ENCODE peak calls at places on chromosomes 6 and 20, in seven cellular contexts. Q is prostate gland, A is NT2/D1, O is lower lobe of right lung, W is A673, I is HepG2, X is neuronal stem cell. U is an unnamed sample. For H3K9me3, the result is how much of the 10 kb centered on the place peaks cover.

GRCh38 chr6:142071981-142072380 is 60.7 kb upstream of the GJE1 start:
- DNase-seq in O (no peak), X (no peak), W (peak), A (no peak), Q (no peak), I (peak), U (no peak)

GRCh38 chr6:109927052-109927451 is 51.1 kb upstream of the GPR6 start:
- DNase-seq in A (no peak), X (no peak), I (no peak), O (no peak), W (no peak), Q (no peak), U (no peak)

GRCh38 chr6:94052754-94053153 is 633.4 kb upstream of the EPHA7 start:
- DNase-seq in W (peak), Q (no peak), X (no peak), A (no peak), O (no peak), I (no peak), U (no peak)

GRCh38 chr20:52847029-52847660 is 125.0 kb upstream of the TSHZ2 start:
- DNase-seq in X (no peak), O (no peak), A (no peak), W (no peak), Q (no peak), I (no peak), U (no peak)

GRCh38 chr6:3884007-3884745 is 35.0 kb downstream of the FAM50B start:
- DNase-seq in W (peak), X (no peak), A (no peak), Q (no peak), I (no peak), O (no peak), U (no peak)

GRCh38 chr6:147675281-147675680 is 166.8 kb downstream of the SAMD5 start:
- DNase-seq in A (no peak), X (no peak), W (no peak), Q (no peak), I (no peak), O (no peak), U (no peak)

GRCh38 chr6:111730835-111731234 is 125.2 kb upstream of the TRAF3IP2 start:
- DNase-seq in Q (no peak), A (no peak), O (no peak), I (no peak), X (peak), W (no peak), U (peak)

GRCh38 chr6:156794963-156795362 is 17.8 kb downstream of the ARID1B start:
- DNase-seq in A (no peak), O (no peak), I (no peak), Q (no peak), X (no peak), W (no peak), U (no peak)

GRCh38 chr6:37971711-37972410 is 152.3 kb downstream of the ZFAND3 start:
- DNase-seq in A (no peak), I (no peak), O (no peak), Q (no peak), X (no peak), W (peak), U (no peak)

GRCh38 chr6:68108243-68108835 is 526.7 kb upstream of the ADGRB3 start:
- DNase-seq in I (no peak), Q (no peak), W (peak), A (no peak), O (no peak), X (no peak), U (no peak)

GRCh38 chr20:4812641-4813075 is 90.9 kb downstream of the PRND start:
- DNase-seq in O (no peak), A (no peak), X (no peak), W (no peak), I (no peak), Q (no peak), U (no peak)

GRCh38 chr6:151130329-151130728 is 109.4 kb upstream of the AKAP12 start:
- DNase-seq in Q (no peak), O (no peak), I (no peak), X (no peak), A (no peak), W (no peak), U (no peak)

GRCh38 chr20:2800590-2801458 is at the start of gene CPXM1:
- DNase-seq in X (peak), A (peak), I (peak), O (no peak), W (no peak), Q (no peak), U (peak)
- H3K4me3 ChIP-seq in X (peak), A (peak), I (peak), O (peak), W (peak), Q (peak), U (no peak)

DNA sequence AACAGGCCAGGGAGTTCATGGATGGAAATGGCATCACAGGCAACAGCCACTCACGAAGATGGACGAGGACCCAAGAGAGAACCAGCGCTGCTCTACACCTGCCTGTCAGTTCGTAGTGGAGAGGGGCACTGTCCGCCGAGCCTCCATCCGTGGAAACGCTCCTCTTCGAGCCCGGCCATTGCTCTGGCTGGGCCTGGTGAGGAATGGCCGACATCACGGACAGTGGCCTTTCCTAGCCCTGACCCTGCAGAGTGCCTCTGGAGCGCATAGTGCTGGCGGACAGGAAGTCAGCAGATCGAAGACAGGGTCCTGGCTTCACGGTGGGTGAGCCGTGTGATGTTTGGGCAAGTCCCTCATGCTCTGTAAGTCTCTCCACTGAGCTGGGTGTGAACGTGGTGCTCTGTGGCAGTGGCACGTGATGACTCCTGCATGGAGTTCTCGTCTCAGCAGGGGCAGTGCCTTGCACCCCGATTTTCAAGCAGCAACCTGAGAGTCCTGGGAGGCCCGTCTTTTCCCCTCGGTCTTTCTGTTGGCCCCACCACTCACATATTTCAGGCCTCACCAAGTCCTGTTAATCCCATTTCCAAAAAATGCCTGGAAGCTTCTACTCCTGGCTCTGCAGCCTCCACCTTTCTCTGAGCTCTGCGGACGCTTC is 214.4 kb downstream of the ERMARD start:
- DNase-seq in A (no peak), Q (no peak), X (no peak), I (no peak), W (no peak), O (no peak), U (no peak)
- H3K9me3 ChIP-seq in A (under half), Q (under half), X (under half), I (under half), W (under half), O (under half), U (under half)

GRCh38 chr6:27294409-27294808 is 17.7 kb downstream of the POM121L2 start:
- DNase-seq in Q (no peak), W (no peak), I (no peak), O (no peak), X (no peak), A (no peak), U (no peak)
- H3K4me3 ChIP-seq in Q (no peak), W (no peak), I (peak), O (no peak), X (no peak), A (no peak), U (no peak)

GRCh38 chr6:19270616-19271015 is 566.6 kb upstream of the ID4 start:
- DNase-seq in W (no peak), Q (no peak), I (no peak), A (no peak), O (no peak), X (no peak), U (no peak)
- H3K9me3 ChIP-seq in W (under half), Q (under half), I (half or more), A (under half), O (under half), X (under half), U (under half)

GRCh38 chr6:35312076-35312762 is 14.6 kb downstream of the DEF6 start:
- DNase-seq in X (no peak), O (no peak), W (no peak), Q (no peak), A (no peak), I (no peak), U (no peak)

GRCh38 chr6:35312763-35313125 is 15.1 kb downstream of the DEF6 start:
- DNase-seq in I (no peak), X (no peak), Q (no peak), W (no peak), A (no peak), O (no peak), U (no peak)

GRCh38 chr6:35310265-35310831 is 12.7 kb downstream of the DEF6 start:
- DNase-seq in I (no peak), X (no peak), W (no peak), A (no peak), Q (no peak), O (no peak), U (no peak)

GRCh38 chr6:35309611-35310264 is 12.1 kb downstream of the DEF6 start:
- DNase-seq in O (no peak), I (no peak), A (no peak), Q (no peak), X (no peak), W (no peak), U (no peak)

GRCh38 chr6:35311390-35312075 is 13.9 kb downstream of the DEF6 start:
- DNase-seq in Q (no peak), W (no peak), O (no peak), X (no peak), I (no peak), A (no peak), U (no peak)
- H3K4me3 ChIP-seq in Q (no peak), W (no peak), O (no peak), X (no peak), I (no peak), A (no peak), U (no peak)

GRCh38 chr20:59662161-59662560 is 57.8 kb downstream of the PHACTR3 start:
- DNase-seq in X (no peak), I (no peak), O (no peak), W (no peak), Q (no peak), A (no peak), U (no peak)
- H3K9me3 ChIP-seq in X (under half), I (under half), O (under half), W (under half), Q (under half), A (under half), U (under half)

GRCh38 chr6:1039191-1039590 is 272.7 kb upstream of the FOXQ1 start:
- DNase-seq in X (no peak), A (no peak), Q (peak), O (no peak), W (no peak), I (no peak), U (no peak)
- H3K4me3 ChIP-seq in X (peak), A (no peak), Q (no peak), O (no peak), W (no peak), I (no peak), U (no peak)

GRCh38 chr20:29740951-29741593 is 1516.4 kb upstream of the DEFB115 start:
- DNase-seq in X (no peak), I (no peak), Q (no peak), W (no peak), A (no peak), O (no peak), U (no peak)
- H3K9me3 ChIP-seq in X (under half), I (half or more), Q (under half), W (under half), A (under half), O (under half), U (under half)

GRCh38 chr6:32224696-32225095 is 829 bp upstream of the NOTCH4 start:
- DNase-seq in W (no peak), O (no peak), A (no peak), X (no peak), Q (no peak), I (no peak), U (no peak)

GRCh38 chr6:32222333-32223230 is 1.3 kb downstream of the NOTCH4 start:
- DNase-seq in O (no peak), I (no peak), X (no peak), W (no peak), Q (peak), A (no peak), U (no peak)

GRCh38 chr6:32220021-32220420 is 3.8 kb downstream of the NOTCH4 start:
- DNase-seq in I (no peak), Q (no peak), A (no peak), W (no peak), O (no peak), X (no peak), U (no peak)

GRCh38 chr6:32226434-32226833 is 2.6 kb upstream of the NOTCH4 start:
- DNase-seq in O (no peak), I (no peak), X (no peak), W (no peak), A (no peak), Q (no peak), U (no peak)

GRCh38 chr6:32223258-32224235 is at the start of gene NOTCH4:
- DNase-seq in O (no peak), X (no peak), W (no peak), I (no peak), A (no peak), Q (no peak), U (no peak)
- H3K4me3 ChIP-seq in O (peak), X (no peak), W (no peak), I (no peak), A (no peak), Q (peak), U (no peak)